ENCODE peak calls at places on chromosomes 12 and 14, in seven cellular contexts. D is lung microvascular endothelial cell, U is aorta, L is NCI-H226, X is left cardiac atrium, O is neural crest cell, C is psoas muscle. S is an unnamed sample.

GRCh38 chr14:35534130-35534883 is at the start of gene INSM2:
- DNase-seq in D (no peak), U (no peak), L (no peak), X (no peak), O (no peak), C (no peak), S (no peak)

GRCh38 chr12:77122661-77123060 is 57.3 kb upstream of the E2F7 start:
- DNase-seq in D (no peak), U (no peak), L (no peak), X (no peak), O (no peak), C (no peak), S (no peak)

GRCh38 chr12:2606186-2606910 is 188.4 kb upstream of the FKBP4 start:
- DNase-seq in D (no peak), U (peak), L (no peak), X (no peak), O (no peak), C (no peak), S (no peak)

GRCh38 chr12:105523164-105524057 is 192.9 kb downstream of the C12orf75 start:
- DNase-seq in D (peak), U (peak), L (no peak), X (peak), O (no peak), C (peak), S (peak)

GRCh38 chr14:76584271-76584702 is 177.0 kb upstream of the VASH1 start:
- DNase-seq in D (peak), U (no peak), L (no peak), X (peak), O (no peak), C (no peak), S (no peak)

GRCh38 chr12:54683388-54683787 is 35.2 kb upstream of the DCD start:
- DNase-seq in D (no peak), U (no peak), L (no peak), X (no peak), O (no peak), C (no peak), S (no peak)

GRCh38 chr14:99654235-99655000 is 9.5 kb downstream of the HHIPL1 start:
- DNase-seq in D (peak), U (peak), L (peak), X (peak), O (no peak), C (peak), S (peak)

GRCh38 chr12:21527451-21528180 is 1.5 kb downstream of the SPX start:
- DNase-seq in D (peak), U (peak), L (peak), X (peak), O (peak), C (peak), S (peak)

GRCh38 chr14:75141967-75142366 is 15.1 kb upstream of the NEK9 start:
- DNase-seq in D (peak), U (no peak), L (no peak), X (no peak), O (no peak), C (no peak), S (no peak)

GRCh38 chr12:42758806-42759205 is 169.3 kb upstream of the PRICKLE1 start:
- DNase-seq in D (no peak), U (no peak), L (no peak), X (no peak), O (no peak), C (no peak), S (no peak)